ENCODE peak calls at places on chromosomes 1 and 21, in five cellular contexts. U is cardiac muscle cell, R is kidney, C is thyroid gland, V is adrenal gland. P is an unnamed sample.

GRCh38 chr1:214587165-214587564 is 15.8 kb upstream of the CENPF start:
- DNase-seq in U (no peak), R (no peak), C (no peak), V (no peak), P (no peak)

GRCh38 chr1:13804240-13804633 is 104.2 kb downstream of the PRDM2 start:
- DNase-seq in U (no peak), R (no peak), C (no peak), V (no peak), P (no peak)

GRCh38 chr1:10338047-10338446 is 60.8 kb upstream of the PGD start:
- DNase-seq in U (peak; percentile 61), R (no peak), C (peak; percentile 47), V (peak; percentile 36), P (peak; percentile 32)

GRCh38 chr1:6603424-6603850 is 768 bp upstream of the KLHL21 start:
- DNase-seq in U (peak; percentile 84), R (peak; percentile 86), C (no peak), V (peak; percentile 63), P (peak; percentile 59)

GRCh38 chr1:36321119-36321951 is 2.1 kb downstream of the EVA1B start:
- DNase-seq in U (peak; percentile 97), R (peak; percentile 95), C (peak; percentile 57), V (peak; percentile 59), P (peak; percentile 68)

GRCh38 chr1:14677291-14677690 is 78.8 kb downstream of the KAZN start:
- DNase-seq in U (no peak), R (no peak), C (no peak), V (no peak), P (no peak)

GRCh38 chr1:165633624-165634023 is 2.6 kb downstream of the MGST3 start:
- DNase-seq in U (peak; percentile 34), R (no peak), C (no peak), V (no peak), P (no peak)

GRCh38 chr1:44803312-44804095 is 3.3 kb downstream of the PLK3 start:
- DNase-seq in U (no peak), R (peak; percentile 63), C (no peak), V (peak; percentile 20), P (no peak)

GRCh38 chr1:209012443-209013196 is 570.9 kb upstream of the CAMK1G start:
- DNase-seq in U (no peak), R (no peak), C (no peak), V (no peak), P (no peak)

GRCh38 chr1:3440282-3440681 is 14.2 kb upstream of the ARHGEF16 start:
- DNase-seq in U (no peak), R (peak; percentile 41), C (no peak), V (no peak), P (no peak)

GRCh38 chr1:208203127-208203847 is 40.9 kb downstream of the PLXNA2 start:
- DNase-seq in U (peak; percentile 72), R (no peak), C (peak; percentile 71), V (no peak), P (peak; percentile 72)

GRCh38 chr1:92210701-92211100 is 7.0 kb upstream of the C1orf146 start:
- DNase-seq in U (peak; percentile 13), R (no peak), C (no peak), V (no peak), P (no peak)

GRCh38 chr21:34509151-34509550 is 2.9 kb downstream of the KCNE1 start:
- DNase-seq in U (no peak), R (no peak), C (no peak), V (no peak), P (no peak)

GRCh38 chr1:10113501-10113900 is 80.7 kb downstream of the UBE4B start:
- DNase-seq in U (no peak), R (no peak), C (no peak), V (no peak), P (no peak)

GRCh38 chr1:212479188-212479587 is 46.5 kb downstream of the NENF start:
- DNase-seq in U (no peak), R (peak; percentile 7), C (no peak), V (no peak), P (no peak)

GRCh38 chr1:28058168-28058567 is 30.2 kb downstream of the EYA3 start:
- DNase-seq in U (no peak), R (no peak), C (no peak), V (no peak), P (no peak)

GRCh38 chr1:157691285-157691920 is 9.2 kb downstream of the FCRL3 start:
- DNase-seq in U (peak; percentile 33), R (no peak), C (no peak), V (no peak), P (no peak)

GRCh38 chr1:225004396-225004795 is 74.9 kb downstream of the DNAH14 start:
- DNase-seq in U (no peak), R (no peak), C (no peak), V (no peak), P (no peak)

GRCh38 chr1:240190881-240191385 is 99.2 kb downstream of the FMN2 start:
- DNase-seq in U (peak; percentile 79), R (no peak), C (peak; percentile 42), V (no peak), P (no peak)

GRCh38 chr1:24932725-24933294 is 2.7 kb upstream of the RUNX3 start:
- DNase-seq in U (no peak), R (no peak), C (no peak), V (no peak), P (no peak)

GRCh38 chr1:169884616-169885015 is 9.1 kb downstream of the SCYL3 start:
- DNase-seq in U (no peak), R (no peak), C (no peak), V (no peak), P (no peak)

GRCh38 chr1:248618878-248619277 is 16.0 kb downstream of the OR2T11 start:
- DNase-seq in U (peak; percentile 39), R (no peak), C (peak; percentile 74), V (peak; percentile 57), P (peak; percentile 57)

GRCh38 chr1:203351037-203351625 is at the start of gene FMOD:
- DNase-seq in U (peak; percentile 91), R (no peak), C (peak; percentile 90), V (no peak), P (peak; percentile 37)

GRCh38 chr1:224879404-224879803 is 50.1 kb upstream of the DNAH14 start:
- DNase-seq in U (peak; percentile 77), R (no peak), C (no peak), V (no peak), P (no peak)

GRCh38 chr1:92536593-92537332 is 50.0 kb upstream of the GFI1 start:
- DNase-seq in U (peak; percentile 52), R (no peak), C (no peak), V (no peak), P (no peak)

GRCh38 chr1:23825076-23825761 is at the start of gene HMGCL:
- DNase-seq in U (peak; percentile 93), R (peak; percentile 97), C (peak; percentile 94), V (peak; percentile 91), P (peak; percentile 88)

GRCh38 chr1:200168926-200169325 is 141.4 kb downstream of the NR5A2 start:
- DNase-seq in U (no peak), R (no peak), C (no peak), V (no peak), P (no peak)

GRCh38 chr1:93575586-93576271 is 105.9 kb downstream of the BCAR3 start:
- DNase-seq in U (no peak), R (no peak), C (no peak), V (no peak), P (no peak)

GRCh38 chr1:6601865-6602668 is 602 bp downstream of the KLHL21 start:
- DNase-seq in U (no peak), R (peak; percentile 93), C (peak; percentile 57), V (peak; percentile 65), P (no peak)

GRCh38 chr21:36437745-36438128 is 42.2 kb downstream of the CLDN14 start:
- DNase-seq in U (peak; percentile 82), R (no peak), C (no peak), V (peak; percentile 38), P (no peak)

GRCh38 chr1:46533179-46533864 is 18.1 kb downstream of the KNCN start:
- DNase-seq in U (peak; percentile 62), R (peak; percentile 75), C (peak; percentile 55), V (no peak), P (no peak)

GRCh38 chr1:46536527-46536926 is 14.9 kb downstream of the KNCN start:
- DNase-seq in U (no peak), R (no peak), C (no peak), V (no peak), P (no peak)

GRCh38 chr1:46532498-46533178 is 18.8 kb downstream of the KNCN start:
- DNase-seq in U (peak; percentile 72), R (peak; percentile 84), C (peak; percentile 72), V (peak; percentile 67), P (peak; percentile 50)

GRCh38 chr1:46537651-46538050 is 13.8 kb downstream of the KNCN start:
- DNase-seq in U (no peak), R (no peak), C (no peak), V (no peak), P (no peak)

GRCh38 chr1:46535063-46535462 is 16.4 kb downstream of the KNCN start:
- DNase-seq in U (peak; percentile 18), R (peak; percentile 55), C (peak; percentile 31), V (no peak), P (no peak)
- TF ChIP-seq CTCF in U (peak; percentile 49), R (peak; percentile 37), C (no peak), V (peak; percentile 26), P (no peak)

DNA sequence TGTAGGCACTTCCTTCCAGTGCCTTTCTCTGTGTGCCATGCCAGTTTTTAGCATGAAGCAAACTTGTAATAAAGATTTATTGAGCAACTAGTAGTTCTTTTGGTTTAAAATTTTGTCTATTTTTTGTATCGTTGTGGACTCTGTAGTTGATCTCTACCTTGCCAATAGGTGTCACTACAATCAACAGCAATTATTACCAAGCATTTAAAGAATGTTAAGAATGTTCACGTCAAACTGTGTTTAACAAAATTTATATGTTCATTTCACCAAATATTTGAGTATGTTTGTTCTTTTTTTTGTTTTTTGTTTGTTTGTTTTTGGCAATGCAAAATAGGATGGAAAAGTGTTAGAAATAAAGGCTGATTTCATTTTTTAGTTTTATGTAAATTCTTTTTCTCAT is 208.1 kb downstream of the PATJ start:
- DNase-seq in U (peak; percentile 25), R (no peak), C (no peak), V (no peak), P (no peak)
- TF ChIP-seq CTCF in U (peak; percentile 25), R (peak; percentile 23), C (peak; percentile 65), V (peak; percentile 27), P (no peak)

GRCh38 chr21:38806153-38806941 is 618 bp downstream of the ETS2 start:
- DNase-seq in U (no peak), R (peak; percentile 86), C (peak; percentile 39), V (peak; percentile 55), P (no peak)
- TF ChIP-seq CTCF in U (peak; percentile 21), R (no peak), C (no peak), V (no peak), P (no peak)

GRCh38 chr1:154353460-154353904 is 28.2 kb downstream of the ATP8B2 start:
- DNase-seq in U (peak; percentile 66), R (no peak), C (peak; percentile 10), V (no peak), P (peak; percentile 48)
- TF ChIP-seq CTCF in U (peak; percentile 47), R (peak; percentile 27), C (peak; percentile 27), V (peak; percentile 38), P (no peak)

GRCh38 chr21:45404726-45405270 is at the start of gene COL18A1:
- DNase-seq in U (peak; percentile 57), R (peak; percentile 94), C (peak; percentile 74), V (peak; percentile 81), P (peak; percentile 40)
- TF ChIP-seq CTCF in U (no peak), R (no peak), C (no peak), V (no peak), P (no peak)

GRCh38 chr1:118716775-118717174 is 271.4 kb downstream of the TBX15 start:
- DNase-seq in U (peak; percentile 2), R (no peak), C (no peak), V (no peak), P (no peak)
- TF ChIP-seq CTCF in U (no peak), R (no peak), C (no peak), V (no peak), P (no peak)

P was measured in lung.